ENCODE peak calls at places on chromosome 14, in six cellular contexts. R is GM23248, T is HCT116, W is body of pancreas, A is RWPE1, L is PC-3. D is an unnamed sample.

GRCh38 chr14:37977481-37977880 is 230.2 kb upstream of the SSTR1 start:
- DNase-seq in W (no peak), T (no peak), A (no peak), R (no peak), L (no peak), D (no peak)

GRCh38 chr14:87628129-87628528 is 364.9 kb downstream of the GALC start:
- DNase-seq in T (no peak), L (no peak), R (peak), W (peak), A (no peak), D (no peak)

GRCh38 chr14:56892959-56893358 is 82.7 kb upstream of the OTX2 start:
- DNase-seq in R (no peak), L (no peak), A (no peak), T (no peak), W (no peak), D (no peak)

GRCh38 chr14:29528889-29529288 is 398.8 kb downstream of the PRKD1 start:
- DNase-seq in L (no peak), R (peak), T (no peak), A (no peak), W (no peak), D (no peak)

GRCh38 chr14:102046337-102047278 is 40.2 kb downstream of the HSP90AA1 start:
- DNase-seq in L (peak), T (peak), W (peak), R (peak), A (peak), D (no peak)

GRCh38 chr14:104522926-104523545 is 56.5 kb upstream of the C14orf180 start:
- DNase-seq in W (no peak), A (no peak), L (no peak), R (no peak), T (no peak), D (no peak)

GRCh38 chr14:96235426-96235825 is 20.6 kb upstream of the BDKRB1 start:
- DNase-seq in W (no peak), T (no peak), R (no peak), L (no peak), A (no peak), D (no peak)

GRCh38 chr14:80003138-80003537 is 208.2 kb downstream of the DIO2 start:
- DNase-seq in T (no peak), R (no peak), W (no peak), A (no peak), L (peak), D (peak)

GRCh38 chr14:75579882-75580281 is 1.5 kb downstream of the FLVCR2 start:
- DNase-seq in R (no peak), T (no peak), L (no peak), W (no peak), A (no peak), D (no peak)

GRCh38 chr14:56760164-56760914 is 49.9 kb downstream of the OTX2 start:
- DNase-seq in R (no peak), L (no peak), T (no peak), W (no peak), A (no peak), D (no peak)

GRCh38 chr14:70754989-70755388 is 54.3 kb downstream of the MAP3K9 start:
- DNase-seq in W (peak), A (peak), T (peak), R (peak), L (peak), D (peak)

GRCh38 chr14:92589213-92589852 is 75.8 kb downstream of the RIN3 start:
- DNase-seq in R (peak), L (peak), A (no peak), W (no peak), T (no peak), D (no peak)

GRCh38 chr14:96165493-96166474 is 38.9 kb upstream of the BDKRB2 start:
- DNase-seq in W (no peak), L (no peak), R (no peak), T (no peak), A (no peak), D (no peak)

GRCh38 chr14:72616294-72616693 is 277.6 kb downstream of the DPF3 start:
- DNase-seq in T (no peak), R (no peak), L (no peak), A (no peak), W (peak), D (peak)

GRCh38 chr14:60095781-60096450 is 4.2 kb downstream of the PCNX4 start:
- DNase-seq in T (no peak), A (no peak), L (peak), W (no peak), R (peak), D (peak)

DNA sequence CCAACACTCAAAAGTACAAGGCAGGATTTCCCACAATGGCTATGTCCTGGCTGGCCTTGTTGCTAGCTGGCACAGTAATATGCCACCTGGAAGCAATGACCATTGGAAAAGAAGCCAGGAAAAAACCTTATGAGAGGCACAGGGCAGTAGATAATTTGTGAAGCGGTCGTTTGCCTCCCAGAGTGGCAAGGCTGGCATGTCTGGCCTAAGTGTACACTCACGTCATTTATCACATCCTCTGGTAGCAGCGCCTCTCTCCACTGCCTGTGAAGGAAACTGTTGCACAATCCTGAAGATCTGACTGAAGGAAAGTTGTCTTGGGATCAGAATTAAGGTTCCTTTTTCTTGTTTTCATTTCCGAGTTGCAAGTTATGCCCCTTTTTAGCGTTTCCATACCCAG is 408.5 kb downstream of the ZFP36L1 start:
- DNase-seq in W (peak), A (no peak), L (no peak), T (no peak), R (peak), D (no peak)
- H3K27ac ChIP-seq in W (peak), A (no peak), L (no peak), T (no peak), R (peak), D (no peak)

GRCh38 chr14:94522115-94522724 is 13.0 kb upstream of the SERPINA12 start:
- DNase-seq in L (no peak), T (no peak), A (no peak), R (no peak), W (no peak), D (no peak)
- H3K27ac ChIP-seq in L (no peak), T (no peak), A (no peak), R (no peak), W (no peak), D (no peak)

GRCh38 chr14:64203366-64204006 is 90.7 kb downstream of the ESR2 start:
- DNase-seq in W (no peak), A (no peak), R (no peak), T (no peak), L (no peak), D (no peak)

GRCh38 chr14:64201931-64202330 is 92.2 kb downstream of the ESR2 start:
- DNase-seq in A (no peak), L (no peak), W (no peak), T (no peak), R (no peak), D (no peak)

GRCh38 chr14:64202731-64203130 is 91.4 kb downstream of the ESR2 start:
- DNase-seq in L (no peak), W (no peak), R (no peak), T (no peak), A (no peak), D (no peak)

GRCh38 chr14:64200170-64200569 is 94.0 kb downstream of the ESR2 start:
- DNase-seq in T (no peak), W (peak), R (no peak), L (no peak), A (no peak), D (no peak)

GRCh38 chr14:64201296-64201695 is 92.9 kb downstream of the ESR2 start:
- DNase-seq in A (no peak), L (no peak), W (peak), T (no peak), R (no peak), D (no peak)
- H3K27ac ChIP-seq in A (no peak), L (no peak), W (peak), T (no peak), R (no peak), D (no peak)

DNA sequence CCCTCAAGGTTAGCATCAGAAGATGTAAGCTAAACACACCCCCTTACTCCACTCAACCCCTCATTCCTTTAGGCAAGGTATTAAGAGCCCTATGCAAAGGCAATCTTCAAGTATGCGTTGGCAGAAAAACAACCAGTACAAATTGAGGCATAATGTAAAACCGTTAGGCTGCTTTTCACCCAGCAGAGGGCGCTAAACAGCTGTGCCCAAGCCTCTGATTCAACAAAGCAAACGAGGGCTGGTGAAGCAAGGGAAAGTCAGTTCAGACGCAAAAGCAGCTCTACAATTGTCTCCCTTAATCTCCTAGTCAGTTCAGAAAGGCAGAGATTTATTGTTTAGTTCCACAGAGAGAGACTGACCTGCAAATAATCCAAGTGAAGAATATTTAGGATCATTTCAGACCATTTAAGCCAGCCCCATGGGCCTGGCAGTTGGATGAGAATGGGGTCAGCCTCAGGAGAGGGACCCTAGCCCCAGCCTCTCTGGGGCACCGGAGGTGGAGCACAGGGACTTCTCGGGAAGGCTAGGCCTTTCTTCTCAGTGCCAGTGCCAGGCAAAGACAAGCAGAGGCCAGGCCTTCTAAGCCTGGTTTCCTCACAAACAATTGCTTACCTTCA is 23.5 kb downstream of the DCAF5 start:
- DNase-seq in T (peak), A (peak), R (peak), L (peak), W (peak), D (peak)
- H3K27ac ChIP-seq in T (no peak), A (peak), R (peak), L (peak), W (no peak), D (no peak)